ENCODE peak calls at places on chromosomes 1 and 21, in ten cellular contexts. G is Peyer's patch; A is tibial nerve; P is endodermal cell; V is PC-3; O is spleen; M is cardiac muscle cell; E is A673; X is mucosa of descending colon; D is CD4-positive, CD25-positive, alpha-beta regulatory T cell. L is an unnamed sample.

GRCh38 chr1:107965112-107965991 is at the start of gene VAV3:
- DNase-seq in G (peak; percentile 84), A (peak; percentile 44), P (peak; percentile 96), V (peak; percentile 67), O (peak; percentile 94), M (peak; percentile 79), E (peak; percentile 65), X (peak; percentile 55), D (peak; percentile 55), L (peak; percentile 61)

GRCh38 chr1:197224160-197224559 is 43.9 kb upstream of the CRB1 start:
- DNase-seq in G (no peak), A (no peak), P (no peak), V (peak; percentile 51), O (no peak), M (no peak), E (peak; percentile 37), X (no peak), D (no peak), L (no peak)

GRCh38 chr1:227910506-227910905 is 37.2 kb downstream of the WNT9A start:
- DNase-seq in G (no peak), A (no peak), P (no peak), V (no peak), O (no peak), M (no peak), E (no peak), X (no peak), D (no peak), L (peak; percentile 3)

GRCh38 chr1:85394130-85394529 is 70.8 kb downstream of the DDAH1 start:
- DNase-seq in G (no peak), A (no peak), P (peak; percentile 41), V (no peak), O (no peak), M (no peak), E (no peak), X (no peak), D (no peak), L (no peak)

GRCh38 chr1:32703479-32704291 is 1.1 kb upstream of the SYNC start:
- DNase-seq in G (no peak), A (peak; percentile 11), P (peak; percentile 58), V (peak; percentile 60), O (peak; percentile 64), M (peak; percentile 95), E (no peak), X (no peak), D (no peak), L (no peak)

GRCh38 chr1:193105821-193106177 is 585 bp upstream of the GLRX2 start:
- DNase-seq in G (no peak), A (no peak), P (no peak), V (no peak), O (no peak), M (no peak), E (no peak), X (no peak), D (no peak), L (no peak)

GRCh38 chr1:4394366-4394765 is 260.0 kb upstream of the AJAP1 start:
- DNase-seq in G (no peak), A (no peak), P (no peak), V (no peak), O (no peak), M (no peak), E (no peak), X (no peak), D (no peak), L (no peak)

GRCh38 chr1:46221749-46222148 is 18.6 kb downstream of the LURAP1 start:
- DNase-seq in G (no peak), A (no peak), P (peak; percentile 78), V (no peak), O (no peak), M (no peak), E (no peak), X (no peak), D (no peak), L (no peak)

GRCh38 chr1:229203030-229203751 is 67.7 kb upstream of the RAB4A start:
- DNase-seq in G (no peak), A (no peak), P (peak; percentile 97), V (peak; percentile 31), O (no peak), M (peak; percentile 90), E (peak; percentile 76), X (no peak), D (no peak), L (no peak)

GRCh38 chr21:42621828-42622199 is 31.6 kb upstream of the PDE9A start:
- DNase-seq in G (no peak), A (no peak), P (no peak), V (no peak), O (peak; percentile 4), M (no peak), E (peak; percentile 27), X (no peak), D (no peak), L (no peak)

GRCh38 chr21:44883250-44883649 is 9.8 kb upstream of the PTTG1IP start:
- DNase-seq in G (no peak), A (no peak), P (no peak), V (no peak), O (peak; percentile 77), M (no peak), E (no peak), X (no peak), D (no peak), L (no peak)

GRCh38 chr21:39911286-39911685 is 44.0 kb downstream of the PCP4 start:
- DNase-seq in G (no peak), A (no peak), P (peak; percentile 56), V (peak; percentile 12), O (no peak), M (no peak), E (no peak), X (no peak), D (no peak), L (no peak)

GRCh38 chr1:109113787-109114568 is at the start of gene ELAPOR1:
- DNase-seq in G (peak; percentile 92), A (peak; percentile 19), P (peak; percentile 84), V (peak; percentile 38), O (peak; percentile 94), M (peak; percentile 47), E (no peak), X (peak; percentile 81), D (peak; percentile 90), L (peak; percentile 88)

GRCh38 chr1:145859491-145860159 is 744 bp upstream of the PIAS3 start:
- DNase-seq in G (peak; percentile 94), A (peak; percentile 90), P (peak; percentile 96), V (peak; percentile 94), O (peak; percentile 95), M (peak; percentile 94), E (peak; percentile 92), X (peak; percentile 90), D (peak; percentile 47), L (peak; percentile 79)

GRCh38 chr21:42381347-42381984 is 14.4 kb downstream of the TMPRSS3 start:
- DNase-seq in G (peak; percentile 78), A (no peak), P (peak; percentile 82), V (peak; percentile 77), O (peak; percentile 69), M (peak; percentile 50), E (peak; percentile 35), X (peak; percentile 86), D (no peak), L (peak; percentile 46)

GRCh38 chr1:32755098-32755809 is 52.7 kb upstream of the SYNC start:
- DNase-seq in G (no peak), A (no peak), P (no peak), V (no peak), O (no peak), M (no peak), E (no peak), X (no peak), D (no peak), L (no peak)

GRCh38 chr1:117032661-117033060 is 27.5 kb upstream of the TTF2 start:
- DNase-seq in G (no peak), A (no peak), P (no peak), V (no peak), O (no peak), M (no peak), E (no peak), X (no peak), D (no peak), L (no peak)

GRCh38 chr21:45981641-45982255 is at the start of gene COL6A1:
- DNase-seq in G (peak; percentile 63), A (peak; percentile 64), P (peak; percentile 67), V (peak; percentile 50), O (peak; percentile 83), M (peak; percentile 85), E (no peak), X (peak; percentile 63), D (no peak), L (no peak)

DNA sequence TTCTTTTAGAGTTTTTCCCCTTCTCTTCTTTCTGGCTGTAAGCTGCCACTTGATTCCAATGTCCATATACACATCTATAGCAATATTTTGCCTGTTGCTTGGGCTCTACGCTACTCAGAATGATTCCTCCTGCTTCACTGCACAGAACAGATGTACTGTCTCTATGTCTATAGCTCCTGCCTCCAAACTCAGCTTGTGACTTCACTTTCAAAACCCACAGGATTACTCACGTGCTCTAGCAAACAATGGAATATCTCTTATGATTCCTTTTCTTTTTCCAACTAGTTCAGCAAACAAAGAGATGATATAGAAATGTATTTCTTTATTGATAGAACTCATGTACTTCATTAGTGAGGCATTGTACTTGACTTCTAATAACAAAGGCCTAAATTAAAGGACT is 80.5 kb upstream of the SOX13 start:
- DNase-seq in G (no peak), A (no peak), P (no peak), V (peak; percentile 55), O (no peak), M (peak; percentile 38), E (no peak), X (no peak), D (no peak), L (no peak)
- H3K4me1 ChIP-seq in G (no peaks in the 10 kb centered on the region), A (peaks cover 4% of the 10 kb centered on the region), P (peaks cover 9% of the 10 kb centered on the region), V (peaks cover 10% of the 10 kb centered on the region), O (no peaks in the 10 kb centered on the region), M (peaks cover 7% of the 10 kb centered on the region), E (no peaks in the 10 kb centered on the region), X (no peaks in the 10 kb centered on the region), D (no peaks in the 10 kb centered on the region), L (no peaks in the 10 kb centered on the region)

GRCh38 chr1:92484472-92485373 is 2.0 kb downstream of the GFI1 start:
- DNase-seq in G (peak; percentile 76), A (no peak), P (peak; percentile 86), V (peak; percentile 22), O (peak; percentile 90), M (peak; percentile 39), E (peak; percentile 45), X (peak; percentile 59), D (peak; percentile 53), L (peak; percentile 38)
- H3K4me1 ChIP-seq in G (peaks cover 69% of the 10 kb centered on the region), A (peaks cover 57% of the 10 kb centered on the region), P (peaks cover 19% of the 10 kb centered on the region), V (peaks cover 13% of the 10 kb centered on the region), O (peaks cover 40% of the 10 kb centered on the region), M (peaks cover 19% of the 10 kb centered on the region), E (peaks cover 22% of the 10 kb centered on the region), X (peaks cover 59% of the 10 kb centered on the region), D (peaks cover 57% of the 10 kb centered on the region), L (peaks cover 38% of the 10 kb centered on the region)

GRCh38 chr1:223837206-223837605 is 8.5 kb downstream of the TP53BP2 start:
- DNase-seq in G (no peak), A (no peak), P (no peak), V (no peak), O (no peak), M (peak; percentile 23), E (peak; percentile 35), X (no peak), D (no peak), L (no peak)
- H3K4me1 ChIP-seq in G (peaks cover 27% of the 10 kb centered on the region), A (peaks cover 39% of the 10 kb centered on the region), P (peaks cover 27% of the 10 kb centered on the region), V (peaks cover 48% of the 10 kb centered on the region), O (peaks cover 42% of the 10 kb centered on the region), M (peaks cover 87% of the 10 kb centered on the region), E (peaks cover 72% of the 10 kb centered on the region), X (peaks cover 10% of the 10 kb centered on the region), D (peaks cover 51% of the 10 kb centered on the region), L (peaks cover 50% of the 10 kb centered on the region)

DNA sequence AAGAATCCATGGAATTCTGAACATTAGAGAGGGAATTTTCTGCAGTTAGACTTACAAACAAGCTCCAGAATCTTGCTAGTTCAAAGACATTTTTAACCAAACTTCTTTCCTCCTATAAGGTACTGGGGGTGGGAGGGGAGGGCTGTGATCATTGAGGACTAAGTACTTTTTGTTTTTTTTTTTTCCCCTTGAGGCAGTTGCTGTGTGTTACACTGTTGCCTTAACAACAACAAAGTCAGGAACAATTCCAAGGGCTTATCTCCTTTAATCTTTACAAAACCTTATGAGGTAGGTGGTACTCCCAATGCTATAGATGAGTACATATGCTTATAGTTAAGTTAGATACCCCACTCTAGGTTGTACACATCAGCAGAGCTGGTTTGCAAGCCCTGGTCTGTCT is 62.9 kb downstream of the PPP1R12B start:
- DNase-seq in G (no peak), A (no peak), P (no peak), V (no peak), O (no peak), M (peak; percentile 15), E (no peak), X (no peak), D (no peak), L (no peak)
- H3K4me1 ChIP-seq in G (no peaks in the 10 kb centered on the region), A (no peaks in the 10 kb centered on the region), P (peaks cover 5% of the 10 kb centered on the region), V (peaks cover 8% of the 10 kb centered on the region), O (no peaks in the 10 kb centered on the region), M (peaks cover 55% of the 10 kb centered on the region), E (peaks cover 10% of the 10 kb centered on the region), X (no peaks in the 10 kb centered on the region), D (no peaks in the 10 kb centered on the region), L (no peaks in the 10 kb centered on the region)

L was measured in CD8-positive, alpha-beta T cell.